ENCODE peak calls at places on chromosomes 11 and 22, in five cellular contexts. One of them, this sample, is unnamed.

GRCh38 chr22:46462726-46463371 is 74.6 kb downstream of the CELSR1 start:
- DNase-seq in psoas muscle: no peak
- DNase-seq in mammary epithelial cell: peak
- DNase-seq in CD4-positive, alpha-beta T cell: no peak
- DNase-seq in neuronal stem cell: no peak
- DNase-seq in this sample: peak

GRCh38 chr11:114318361-114318760 is 22.2 kb downstream of the NNMT start:
- DNase-seq in mammary epithelial cell: no peak
- DNase-seq in psoas muscle: no peak
- DNase-seq in CD4-positive, alpha-beta T cell: no peak
- DNase-seq in neuronal stem cell: no peak
- DNase-seq in this sample: no peak

GRCh38 chr22:25475554-25476022 is 88.9 kb upstream of the GRK3 start:
- DNase-seq in mammary epithelial cell: no peak
- DNase-seq in CD4-positive, alpha-beta T cell: no peak
- DNase-seq in neuronal stem cell: no peak
- DNase-seq in psoas muscle: no peak
- DNase-seq in this sample: no peak

GRCh38 chr11:9605742-9606141 is 32.3 kb downstream of the WEE1 start:
- DNase-seq in mammary epithelial cell: no peak
- DNase-seq in CD4-positive, alpha-beta T cell: no peak
- DNase-seq in neuronal stem cell: no peak
- DNase-seq in psoas muscle: no peak
- DNase-seq in this sample: no peak

GRCh38 chr11:19232910-19233503 is 7.7 kb downstream of the E2F8 start:
- DNase-seq in psoas muscle: no peak
- DNase-seq in neuronal stem cell: no peak
- DNase-seq in CD4-positive, alpha-beta T cell: no peak
- DNase-seq in mammary epithelial cell: peak
- DNase-seq in this sample: peak

GRCh38 chr11:5297671-5298070 is 4.1 kb downstream of the OR51B4 start:
- DNase-seq in psoas muscle: no peak
- DNase-seq in neuronal stem cell: no peak
- DNase-seq in CD4-positive, alpha-beta T cell: no peak
- DNase-seq in mammary epithelial cell: no peak
- DNase-seq in this sample: no peak

GRCh38 chr11:76672431-76673163 is 2.0 kb upstream of the LRRC32 start:
- DNase-seq in neuronal stem cell: no peak
- DNase-seq in mammary epithelial cell: no peak
- DNase-seq in psoas muscle: no peak
- DNase-seq in CD4-positive, alpha-beta T cell: no peak
- DNase-seq in this sample: no peak

GRCh38 chr22:30459206-30460052 is 12.4 kb downstream of the SEC14L3 start:
- DNase-seq in CD4-positive, alpha-beta T cell: no peak
- DNase-seq in neuronal stem cell: peak
- DNase-seq in mammary epithelial cell: peak
- DNase-seq in psoas muscle: no peak
- DNase-seq in this sample: no peak

GRCh38 chr11:7667460-7667859 is 5.8 kb downstream of the CYB5R2 start:
- DNase-seq in psoas muscle: no peak
- DNase-seq in mammary epithelial cell: peak
- DNase-seq in CD4-positive, alpha-beta T cell: no peak
- DNase-seq in neuronal stem cell: no peak
- DNase-seq in this sample: no peak

GRCh38 chr11:15605094-15605493 is 490.4 kb downstream of the INSC start:
- DNase-seq in CD4-positive, alpha-beta T cell: no peak
- DNase-seq in neuronal stem cell: no peak
- DNase-seq in psoas muscle: no peak
- DNase-seq in mammary epithelial cell: no peak
- DNase-seq in this sample: no peak

GRCh38 chr22:26949193-26949592 is 291.8 kb downstream of the MIAT start:
- DNase-seq in neuronal stem cell: no peak
- DNase-seq in psoas muscle: no peak
- DNase-seq in CD4-positive, alpha-beta T cell: no peak
- DNase-seq in mammary epithelial cell: peak
- DNase-seq in this sample: no peak

GRCh38 chr11:70796601-70797000 is 398.3 kb downstream of the CTTN start:
- DNase-seq in neuronal stem cell: no peak
- DNase-seq in psoas muscle: no peak
- DNase-seq in mammary epithelial cell: no peak
- DNase-seq in CD4-positive, alpha-beta T cell: no peak
- DNase-seq in this sample: no peak

GRCh38 chr11:34454308-34455032 is 15.7 kb downstream of the CAT start:
- DNase-seq in psoas muscle: no peak
- DNase-seq in CD4-positive, alpha-beta T cell: no peak
- DNase-seq in mammary epithelial cell: no peak
- DNase-seq in neuronal stem cell: no peak
- DNase-seq in this sample: no peak

GRCh38 chr11:77038029-77038824 is 4.0 kb downstream of the B3GNT6 start:
- DNase-seq in psoas muscle: no peak
- DNase-seq in CD4-positive, alpha-beta T cell: no peak
- DNase-seq in mammary epithelial cell: no peak
- DNase-seq in neuronal stem cell: no peak
- DNase-seq in this sample: no peak

GRCh38 chr11:18668131-18668530 is 30.4 kb upstream of the TMEM86A start:
- DNase-seq in neuronal stem cell: no peak
- DNase-seq in CD4-positive, alpha-beta T cell: no peak
- DNase-seq in psoas muscle: no peak
- DNase-seq in mammary epithelial cell: no peak
- DNase-seq in this sample: no peak

GRCh38 chr11:125990244-125990643 is 44.4 kb downstream of the VSIG10L2 start:
- DNase-seq in CD4-positive, alpha-beta T cell: no peak
- DNase-seq in neuronal stem cell: no peak
- DNase-seq in mammary epithelial cell: peak
- DNase-seq in psoas muscle: no peak
- DNase-seq in this sample: no peak

GRCh38 chr11:27237641-27238040 is 125.4 kb downstream of the CCDC34 start:
- DNase-seq in psoas muscle: no peak
- DNase-seq in CD4-positive, alpha-beta T cell: no peak
- DNase-seq in neuronal stem cell: no peak
- DNase-seq in mammary epithelial cell: no peak
- DNase-seq in this sample: no peak

GRCh38 chr11:19868281-19868821 is 155.7 kb downstream of the NAV2 start:
- DNase-seq in CD4-positive, alpha-beta T cell: no peak
- DNase-seq in mammary epithelial cell: peak
- DNase-seq in psoas muscle: peak
- DNase-seq in neuronal stem cell: no peak
- DNase-seq in this sample: peak

GRCh38 chr11:134599180-134599810 is 187.3 kb upstream of the B3GAT1 start:
- DNase-seq in mammary epithelial cell: no peak
- DNase-seq in psoas muscle: no peak
- DNase-seq in neuronal stem cell: no peak
- DNase-seq in CD4-positive, alpha-beta T cell: no peak
- DNase-seq in this sample: no peak

GRCh38 chr11:2737876-2738275 is 38.1 kb upstream of the KCNQ1OT1 start:
- DNase-seq in mammary epithelial cell: no peak
- DNase-seq in neuronal stem cell: no peak
- DNase-seq in psoas muscle: no peak
- DNase-seq in CD4-positive, alpha-beta T cell: no peak
- DNase-seq in this sample: no peak

GRCh38 chr11:117443269-117444186 is 115.9 kb downstream of the CEP164 start:
- DNase-seq in mammary epithelial cell: no peak
- DNase-seq in CD4-positive, alpha-beta T cell: no peak
- DNase-seq in neuronal stem cell: peak
- DNase-seq in psoas muscle: no peak
- DNase-seq in this sample: no peak

GRCh38 chr11:843818-844692 is 1.4 kb downstream of the TSPAN4 start:
- DNase-seq in psoas muscle: peak
- DNase-seq in mammary epithelial cell: peak
- DNase-seq in CD4-positive, alpha-beta T cell: no peak
- DNase-seq in neuronal stem cell: no peak
- DNase-seq in this sample: no peak

GRCh38 chr11:18775492-18776292 is 15.9 kb downstream of the PTPN5 start:
- DNase-seq in psoas muscle: peak
- DNase-seq in CD4-positive, alpha-beta T cell: peak
- DNase-seq in mammary epithelial cell: peak
- DNase-seq in neuronal stem cell: peak
- DNase-seq in this sample: no peak

GRCh38 chr11:76376746-76377558 is 4.0 kb downstream of the THAP12 start:
- DNase-seq in neuronal stem cell: no peak
- DNase-seq in mammary epithelial cell: no peak
- DNase-seq in CD4-positive, alpha-beta T cell: no peak
- DNase-seq in psoas muscle: no peak
- DNase-seq in this sample: no peak

GRCh38 chr11:124586247-124586860 is 16.6 kb downstream of the OR8A1 start:
- DNase-seq in CD4-positive, alpha-beta T cell: peak
- DNase-seq in psoas muscle: peak
- DNase-seq in mammary epithelial cell: peak
- DNase-seq in neuronal stem cell: peak
- DNase-seq in this sample: no peak

GRCh38 chr11:86940122-86940777 is 14.9 kb downstream of the FZD4 start:
- DNase-seq in psoas muscle: peak
- DNase-seq in neuronal stem cell: no peak
- DNase-seq in CD4-positive, alpha-beta T cell: no peak
- DNase-seq in mammary epithelial cell: no peak
- DNase-seq in this sample: no peak

GRCh38 chr11:46914910-46915309 is 3.4 kb downstream of the LRP4 start:
- DNase-seq in CD4-positive, alpha-beta T cell: no peak
- DNase-seq in mammary epithelial cell: no peak
- DNase-seq in psoas muscle: no peak
- DNase-seq in neuronal stem cell: no peak
- DNase-seq in this sample: no peak
- H3K27ac ChIP-seq in CD4-positive, alpha-beta T cell: no peak
- H3K27ac ChIP-seq in mammary epithelial cell: no peak
- H3K27ac ChIP-seq in psoas muscle: peak
- H3K27ac ChIP-seq in neuronal stem cell: no peak
- H3K27ac ChIP-seq in this sample: no peak

GRCh38 chr11:68545347-68545746 is 84.8 kb downstream of the PPP6R3 start:
- DNase-seq in neuronal stem cell: no peak
- DNase-seq in CD4-positive, alpha-beta T cell: no peak
- DNase-seq in mammary epithelial cell: no peak
- DNase-seq in psoas muscle: no peak
- DNase-seq in this sample: no peak
- H3K27ac ChIP-seq in neuronal stem cell: no peak
- H3K27ac ChIP-seq in CD4-positive, alpha-beta T cell: peak
- H3K27ac ChIP-seq in mammary epithelial cell: no peak
- H3K27ac ChIP-seq in psoas muscle: peak
- H3K27ac ChIP-seq in this sample: no peak

GRCh38 chr11:118714816-118715215 is 35.4 kb upstream of the TREH start:
- DNase-seq in neuronal stem cell: no peak
- DNase-seq in mammary epithelial cell: no peak
- DNase-seq in psoas muscle: no peak
- DNase-seq in CD4-positive, alpha-beta T cell: no peak
- DNase-seq in this sample: no peak
- H3K27ac ChIP-seq in neuronal stem cell: no peak
- H3K27ac ChIP-seq in mammary epithelial cell: no peak
- H3K27ac ChIP-seq in psoas muscle: no peak
- H3K27ac ChIP-seq in CD4-positive, alpha-beta T cell: no peak
- H3K27ac ChIP-seq in this sample: no peak

GRCh38 chr22:40215266-40215665 is 37.5 kb downstream of the TNRC6B start:
- DNase-seq in mammary epithelial cell: no peak
- DNase-seq in psoas muscle: peak
- DNase-seq in CD4-positive, alpha-beta T cell: no peak
- DNase-seq in neuronal stem cell: no peak
- DNase-seq in this sample: no peak
- H3K27ac ChIP-seq in mammary epithelial cell: no peak
- H3K27ac ChIP-seq in psoas muscle: peak
- H3K27ac ChIP-seq in CD4-positive, alpha-beta T cell: peak
- H3K27ac ChIP-seq in neuronal stem cell: no peak
- H3K27ac ChIP-seq in this sample: no peak

GRCh38 chr22:36432592-36433317 is 45.0 kb upstream of the MYH9 start:
- DNase-seq in psoas muscle: no peak
- DNase-seq in CD4-positive, alpha-beta T cell: no peak
- DNase-seq in mammary epithelial cell: no peak
- DNase-seq in neuronal stem cell: no peak
- DNase-seq in this sample: no peak
- H3K27ac ChIP-seq in psoas muscle: no peak
- H3K27ac ChIP-seq in CD4-positive, alpha-beta T cell: no peak
- H3K27ac ChIP-seq in mammary epithelial cell: no peak
- H3K27ac ChIP-seq in neuronal stem cell: no peak
- H3K27ac ChIP-seq in this sample: no peak

DNA sequence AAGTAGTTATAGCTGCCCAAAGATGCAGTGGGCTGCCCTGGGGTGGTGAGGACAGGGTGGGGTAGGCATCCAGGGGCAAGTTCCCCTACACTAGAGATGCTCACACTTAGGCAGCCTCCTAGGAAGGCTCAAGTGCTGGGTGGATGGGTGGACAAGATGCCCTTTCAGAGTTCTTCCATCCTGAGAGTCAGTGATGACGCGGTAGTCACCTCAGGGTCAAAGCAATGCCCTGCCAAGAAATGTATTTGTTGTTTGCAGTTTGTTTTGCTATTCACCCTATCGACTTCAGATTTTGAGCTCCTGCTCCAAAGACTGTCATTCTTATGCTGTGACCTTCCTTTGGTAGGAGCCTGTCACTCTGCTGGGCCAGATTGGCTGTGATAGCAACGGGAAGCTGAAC is 18.9 kb downstream of the POLA2 start:
- DNase-seq in neuronal stem cell: no peak
- DNase-seq in mammary epithelial cell: no peak
- DNase-seq in CD4-positive, alpha-beta T cell: no peak
- DNase-seq in psoas muscle: no peak
- DNase-seq in this sample: no peak
- H3K27ac ChIP-seq in neuronal stem cell: no peak
- H3K27ac ChIP-seq in mammary epithelial cell: peak
- H3K27ac ChIP-seq in CD4-positive, alpha-beta T cell: no peak
- H3K27ac ChIP-seq in psoas muscle: no peak
- H3K27ac ChIP-seq in this sample: peak

DNA sequence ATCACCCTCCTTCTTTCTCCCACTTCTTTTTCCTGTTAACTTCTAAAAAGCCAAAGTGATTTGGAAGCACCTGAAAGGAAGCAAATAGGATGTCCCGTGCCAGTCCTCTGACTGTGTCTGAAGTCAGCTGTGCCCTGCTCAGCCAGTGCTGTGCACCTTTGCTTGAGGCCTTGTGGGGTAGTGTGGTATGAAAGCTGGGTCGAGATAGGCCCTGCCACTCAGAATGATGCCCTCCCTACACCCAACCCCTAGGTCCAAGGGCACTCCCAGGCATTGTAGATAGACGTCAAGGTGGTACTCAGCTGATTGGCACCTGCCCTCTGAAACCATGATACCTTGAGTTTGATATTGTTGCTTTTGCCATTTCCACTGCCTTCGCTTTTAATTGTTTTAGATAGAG is 83.6 kb upstream of the RASSF10 start:
- DNase-seq in neuronal stem cell: no peak
- DNase-seq in CD4-positive, alpha-beta T cell: no peak
- DNase-seq in mammary epithelial cell: no peak
- DNase-seq in psoas muscle: no peak
- DNase-seq in this sample: no peak
- H3K27ac ChIP-seq in neuronal stem cell: no peak
- H3K27ac ChIP-seq in CD4-positive, alpha-beta T cell: no peak
- H3K27ac ChIP-seq in mammary epithelial cell: no peak
- H3K27ac ChIP-seq in psoas muscle: no peak
- H3K27ac ChIP-seq in this sample: no peak

This sample was measured in epithelial cell of prostate.